ENCODE peak calls at places on chromosomes 11 and 22, in nine cellular contexts. One of them, this sample, is unnamed.

GRCh38 chr11:92251980-92252379 is 27.4 kb downstream of the FAT3 start:
- DNase-seq in GM12891: no peak
- DNase-seq in right lobe of liver: no peak
- DNase-seq in Peyer's patch: no peak
- DNase-seq in upper lobe of left lung: no peak
- DNase-seq in transverse colon: no peak
- DNase-seq in H54: no peak
- DNase-seq in body of pancreas: no peak
- DNase-seq in A549: no peak
- DNase-seq in this sample: no peak

GRCh38 chr22:31616315-31616980 is 45.6 kb downstream of the PISD start:
- DNase-seq in right lobe of liver: no peak
- DNase-seq in Peyer's patch: peak; percentile 72
- DNase-seq in body of pancreas: no peak
- DNase-seq in GM12891: peak; percentile 54
- DNase-seq in transverse colon: no peak
- DNase-seq in A549: no peak
- DNase-seq in H54: no peak
- DNase-seq in upper lobe of left lung: peak; percentile 56
- DNase-seq in this sample: no peak

GRCh38 chr11:21561589-21561988 is 631.3 kb upstream of the ANO5 start:
- DNase-seq in right lobe of liver: no peak
- DNase-seq in Peyer's patch: no peak
- DNase-seq in H54: no peak
- DNase-seq in body of pancreas: no peak
- DNase-seq in upper lobe of left lung: no peak
- DNase-seq in transverse colon: no peak
- DNase-seq in GM12891: no peak
- DNase-seq in A549: peak; percentile 22
- DNase-seq in this sample: no peak

GRCh38 chr22:47021371-47022074 is 259.1 kb downstream of the TBC1D22A start:
- DNase-seq in H54: no peak
- DNase-seq in A549: no peak
- DNase-seq in upper lobe of left lung: no peak
- DNase-seq in transverse colon: no peak
- DNase-seq in body of pancreas: no peak
- DNase-seq in right lobe of liver: no peak
- DNase-seq in Peyer's patch: peak; percentile 40
- DNase-seq in GM12891: no peak
- DNase-seq in this sample: no peak

GRCh38 chr11:69308936-69309799 is 15.2 kb downstream of the MYEOV start:
- DNase-seq in transverse colon: no peak
- DNase-seq in GM12891: no peak
- DNase-seq in H54: no peak
- DNase-seq in body of pancreas: no peak
- DNase-seq in right lobe of liver: no peak
- DNase-seq in upper lobe of left lung: no peak
- DNase-seq in A549: no peak
- DNase-seq in Peyer's patch: no peak
- DNase-seq in this sample: peak; percentile 25

GRCh38 chr22:41826430-41827383 is 6.2 kb upstream of the SREBF2 start:
- DNase-seq in transverse colon: peak; percentile 49
- DNase-seq in H54: no peak
- DNase-seq in body of pancreas: peak; percentile 50
- DNase-seq in GM12891: no peak
- DNase-seq in right lobe of liver: no peak
- DNase-seq in upper lobe of left lung: no peak
- DNase-seq in Peyer's patch: no peak
- DNase-seq in A549: no peak
- DNase-seq in this sample: no peak

GRCh38 chr11:7321708-7322448 is 70.2 kb downstream of the SYT9 start:
- DNase-seq in H54: no peak
- DNase-seq in body of pancreas: no peak
- DNase-seq in A549: no peak
- DNase-seq in GM12891: no peak
- DNase-seq in upper lobe of left lung: no peak
- DNase-seq in right lobe of liver: no peak
- DNase-seq in Peyer's patch: no peak
- DNase-seq in transverse colon: no peak
- DNase-seq in this sample: no peak

GRCh38 chr22:20509344-20510047 is 2.1 kb downstream of the MED15 start:
- DNase-seq in GM12891: no peak
- DNase-seq in H54: no peak
- DNase-seq in Peyer's patch: peak; percentile 88
- DNase-seq in right lobe of liver: peak; percentile 56
- DNase-seq in upper lobe of left lung: no peak
- DNase-seq in A549: peak; percentile 48
- DNase-seq in body of pancreas: peak; percentile 69
- DNase-seq in transverse colon: peak; percentile 79
- DNase-seq in this sample: no peak

GRCh38 chr11:28728666-28729065 is 620.5 kb downstream of the METTL15 start:
- DNase-seq in body of pancreas: no peak
- DNase-seq in A549: no peak
- DNase-seq in H54: no peak
- DNase-seq in transverse colon: no peak
- DNase-seq in GM12891: no peak
- DNase-seq in right lobe of liver: no peak
- DNase-seq in Peyer's patch: no peak
- DNase-seq in upper lobe of left lung: no peak
- DNase-seq in this sample: no peak

GRCh38 chr22:38177926-38178604 is 3.6 kb downstream of the PLA2G6 start:
- DNase-seq in body of pancreas: peak; percentile 37
- DNase-seq in GM12891: no peak
- DNase-seq in upper lobe of left lung: no peak
- DNase-seq in A549: peak; percentile 74
- DNase-seq in Peyer's patch: peak; percentile 61
- DNase-seq in transverse colon: peak; percentile 51
- DNase-seq in right lobe of liver: no peak
- DNase-seq in H54: peak; percentile 53
- DNase-seq in this sample: peak; percentile 87

GRCh38 chr22:38180841-38181452 is 683 bp downstream of the PLA2G6 start:
- DNase-seq in A549: no peak
- DNase-seq in GM12891: no peak
- DNase-seq in right lobe of liver: peak; percentile 76
- DNase-seq in body of pancreas: peak; percentile 63
- DNase-seq in Peyer's patch: peak; percentile 70
- DNase-seq in H54: no peak
- DNase-seq in upper lobe of left lung: no peak
- DNase-seq in transverse colon: peak; percentile 57
- DNase-seq in this sample: peak; percentile 66

GRCh38 chr22:38177044-38177443 is 4.6 kb downstream of the PLA2G6 start:
- DNase-seq in GM12891: no peak
- DNase-seq in Peyer's patch: no peak
- DNase-seq in H54: no peak
- DNase-seq in body of pancreas: no peak
- DNase-seq in upper lobe of left lung: no peak
- DNase-seq in transverse colon: no peak
- DNase-seq in right lobe of liver: no peak
- DNase-seq in A549: no peak
- DNase-seq in this sample: no peak

GRCh38 chr22:38184788-38185187 is 3.2 kb upstream of the PLA2G6 start:
- DNase-seq in right lobe of liver: no peak
- DNase-seq in body of pancreas: no peak
- DNase-seq in transverse colon: no peak
- DNase-seq in H54: no peak
- DNase-seq in upper lobe of left lung: no peak
- DNase-seq in GM12891: no peak
- DNase-seq in A549: no peak
- DNase-seq in Peyer's patch: no peak
- DNase-seq in this sample: no peak

GRCh38 chr22:38181453-38182200 is at the start of gene PLA2G6:
- DNase-seq in upper lobe of left lung: peak; percentile 99
- DNase-seq in right lobe of liver: peak; percentile 99
- DNase-seq in body of pancreas: peak; percentile 99
- DNase-seq in GM12891: peak; percentile 95
- DNase-seq in A549: peak; percentile 91
- DNase-seq in H54: peak; percentile 80
- DNase-seq in transverse colon: peak; percentile 99
- DNase-seq in Peyer's patch: peak; percentile 99
- DNase-seq in this sample: peak; percentile 99
- TF ChIP-seq POLR2A in upper lobe of left lung: peak; percentile 19
- TF ChIP-seq POLR2A in right lobe of liver: peak; percentile 42
- TF ChIP-seq POLR2A in body of pancreas: peak; percentile 59
- TF ChIP-seq POLR2A in GM12891: no peak
- TF ChIP-seq POLR2A in A549: peak; percentile 12
- TF ChIP-seq POLR2A in H54: peak; percentile 14
- TF ChIP-seq POLR2A in transverse colon: peak; percentile 43
- TF ChIP-seq POLR2A in Peyer's patch: peak; percentile 52
- TF ChIP-seq POLR2A in this sample: peak; percentile 38

GRCh38 chr11:131486937-131487336 is 116.5 kb downstream of the NTM start:
- DNase-seq in body of pancreas: no peak
- DNase-seq in A549: no peak
- DNase-seq in Peyer's patch: no peak
- DNase-seq in right lobe of liver: no peak
- DNase-seq in upper lobe of left lung: no peak
- DNase-seq in transverse colon: no peak
- DNase-seq in H54: no peak
- DNase-seq in GM12891: no peak
- DNase-seq in this sample: no peak

GRCh38 chr11:131495417-131495816 is 125.0 kb downstream of the NTM start:
- DNase-seq in upper lobe of left lung: no peak
- DNase-seq in GM12891: no peak
- DNase-seq in transverse colon: peak; percentile 20
- DNase-seq in body of pancreas: peak; percentile 85
- DNase-seq in H54: no peak
- DNase-seq in right lobe of liver: no peak
- DNase-seq in A549: no peak
- DNase-seq in Peyer's patch: no peak
- DNase-seq in this sample: peak; percentile 58

GRCh38 chr11:131486100-131486499 is 115.7 kb downstream of the NTM start:
- DNase-seq in transverse colon: no peak
- DNase-seq in right lobe of liver: no peak
- DNase-seq in H54: no peak
- DNase-seq in A549: no peak
- DNase-seq in body of pancreas: no peak
- DNase-seq in upper lobe of left lung: no peak
- DNase-seq in Peyer's patch: no peak
- DNase-seq in GM12891: no peak
- DNase-seq in this sample: no peak

GRCh38 chr11:131488208-131488607 is 117.8 kb downstream of the NTM start:
- DNase-seq in right lobe of liver: no peak
- DNase-seq in GM12891: no peak
- DNase-seq in upper lobe of left lung: no peak
- DNase-seq in H54: no peak
- DNase-seq in A549: no peak
- DNase-seq in body of pancreas: no peak
- DNase-seq in transverse colon: no peak
- DNase-seq in Peyer's patch: peak; percentile 66
- DNase-seq in this sample: no peak

DNA sequence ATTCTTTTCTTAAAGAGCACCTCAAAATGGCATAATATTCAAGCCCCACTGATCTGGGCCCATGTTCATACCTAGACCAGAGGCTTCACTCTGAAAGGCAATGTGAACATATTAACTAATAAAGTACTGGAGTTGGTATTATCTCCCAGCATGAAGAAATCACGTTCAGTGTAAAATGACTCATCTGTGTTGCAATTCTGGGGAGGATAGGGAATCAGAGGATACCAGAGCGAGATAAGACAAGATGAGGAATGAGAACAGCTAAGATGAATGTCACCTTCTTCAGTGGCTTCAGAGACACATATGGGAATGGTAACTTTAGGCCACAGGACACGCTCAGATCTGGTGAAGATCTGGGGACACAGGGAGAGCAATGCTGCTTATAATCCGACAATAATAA is 121.1 kb downstream of the NTM start:
- DNase-seq in right lobe of liver: no peak
- DNase-seq in A549: no peak
- DNase-seq in GM12891: no peak
- DNase-seq in H54: no peak
- DNase-seq in body of pancreas: no peak
- DNase-seq in transverse colon: no peak
- DNase-seq in Peyer's patch: no peak
- DNase-seq in upper lobe of left lung: no peak
- DNase-seq in this sample: no peak
- TF ChIP-seq POLR2A in right lobe of liver: no peak
- TF ChIP-seq POLR2A in A549: no peak
- TF ChIP-seq POLR2A in GM12891: no peak
- TF ChIP-seq POLR2A in H54: no peak
- TF ChIP-seq POLR2A in body of pancreas: no peak
- TF ChIP-seq POLR2A in transverse colon: no peak
- TF ChIP-seq POLR2A in Peyer's patch: no peak
- TF ChIP-seq POLR2A in upper lobe of left lung: no peak
- TF ChIP-seq POLR2A in this sample: no peak

DNA sequence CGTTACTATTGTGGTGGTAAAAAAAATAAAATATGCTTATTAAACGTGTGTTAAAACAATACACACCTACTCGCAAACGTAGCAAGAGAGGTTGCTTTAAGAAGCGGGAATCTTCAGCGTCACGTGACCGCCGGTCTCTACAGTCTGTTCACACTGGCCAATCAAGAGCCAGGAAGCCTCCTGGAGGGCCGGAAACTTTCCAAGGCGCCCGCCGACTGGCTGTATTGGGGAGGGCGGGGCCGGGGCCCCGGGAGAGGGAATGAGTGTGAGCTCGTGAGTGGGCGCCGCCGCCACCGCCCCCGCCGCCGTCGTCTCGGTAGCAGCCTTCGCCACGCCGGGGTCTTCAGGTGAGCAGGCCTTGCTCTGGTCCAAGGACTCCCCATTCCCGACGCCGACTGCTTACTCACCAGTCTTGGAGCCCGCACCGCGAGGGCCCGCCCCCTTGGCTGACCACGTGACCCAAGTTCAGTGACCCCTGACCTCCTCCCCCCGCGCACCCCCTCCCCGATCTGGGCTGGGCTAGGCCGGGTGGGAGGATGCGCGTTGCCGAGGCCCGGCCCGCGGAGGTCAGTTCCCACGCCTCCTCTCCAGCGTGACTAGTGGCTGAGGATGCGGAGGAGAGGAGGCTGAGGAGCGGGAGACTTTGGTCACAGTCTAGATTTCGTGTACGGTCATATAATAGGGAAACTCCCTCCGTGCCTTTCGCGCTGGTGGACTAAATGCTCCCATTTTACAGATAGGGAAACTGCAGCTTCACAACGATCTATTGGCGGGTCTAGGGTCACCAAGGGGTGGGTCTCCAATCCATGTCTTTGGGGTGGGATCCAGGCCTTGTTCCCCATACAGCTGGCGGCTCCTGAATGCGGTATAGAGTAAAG is at the start of gene TAF6L:
- DNase-seq in right lobe of liver: peak; percentile 98
- DNase-seq in H54: peak; percentile 92
- DNase-seq in GM12891: peak; percentile 78
- DNase-seq in Peyer's patch: peak; percentile 99
- DNase-seq in A549: peak; percentile 98
- DNase-seq in transverse colon: peak; percentile 98
- DNase-seq in body of pancreas: peak; percentile 99
- DNase-seq in upper lobe of left lung: peak; percentile 98
- DNase-seq in this sample: peak; percentile 98
- TF ChIP-seq POLR2A in right lobe of liver: peak; percentile 36
- TF ChIP-seq POLR2A in H54: peak; percentile 66
- TF ChIP-seq POLR2A in GM12891: peak; percentile 62
- TF ChIP-seq POLR2A in Peyer's patch: peak; percentile 53
- TF ChIP-seq POLR2A in A549: peak; percentile 55
- TF ChIP-seq POLR2A in transverse colon: peak; percentile 61
- TF ChIP-seq POLR2A in body of pancreas: peak; percentile 65
- TF ChIP-seq POLR2A in upper lobe of left lung: peak; percentile 36
- TF ChIP-seq POLR2A in this sample: no peak

DNA sequence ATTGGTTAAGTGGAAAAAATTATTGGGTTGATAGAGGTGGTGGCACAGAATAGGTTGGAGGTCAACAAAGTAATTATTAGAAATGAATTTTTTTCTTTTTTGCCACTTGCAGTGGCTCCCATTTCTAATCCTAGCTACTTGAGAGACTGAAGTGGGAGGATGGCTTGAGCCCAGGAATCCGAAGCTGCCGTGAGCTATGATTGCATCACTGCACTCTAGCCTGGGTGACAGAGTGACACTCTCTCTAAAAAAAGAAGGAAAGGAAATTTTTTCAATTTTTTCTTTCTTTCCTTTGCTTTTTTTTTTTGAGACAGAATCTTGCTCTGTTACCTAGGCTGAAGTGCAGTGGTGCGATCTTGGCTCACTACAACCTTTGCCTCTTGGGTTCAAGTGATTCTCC is 2.2 kb upstream of the BCO2 start:
- DNase-seq in GM12891: no peak
- DNase-seq in body of pancreas: no peak
- DNase-seq in upper lobe of left lung: no peak
- DNase-seq in H54: no peak
- DNase-seq in A549: no peak
- DNase-seq in right lobe of liver: peak; percentile 40
- DNase-seq in Peyer's patch: no peak
- DNase-seq in transverse colon: no peak
- DNase-seq in this sample: no peak
- TF ChIP-seq POLR2A in GM12891: no peak
- TF ChIP-seq POLR2A in body of pancreas: no peak
- TF ChIP-seq POLR2A in upper lobe of left lung: no peak
- TF ChIP-seq POLR2A in H54: no peak
- TF ChIP-seq POLR2A in A549: no peak
- TF ChIP-seq POLR2A in right lobe of liver: no peak
- TF ChIP-seq POLR2A in Peyer's patch: no peak
- TF ChIP-seq POLR2A in transverse colon: no peak
- TF ChIP-seq POLR2A in this sample: no peak

This sample was measured in breast epithelium.